ENCODE peak calls at places on chromosomes 6 and 20, in nine cellular contexts. Y is tibial nerve, A is adrenal gland, S is A549, L is breast epithelium, D is transverse colon, N is K562, H is stomach, M is HCT116. X is an unnamed sample.

GRCh38 chr6:44855562-44856494 is 468.3 kb downstream of the CDC5L start:
- DNase-seq in N (no peak), D (no peak), M (no peak), Y (no peak), S (no peak), A (no peak), L (no peak), H (no peak), X (no peak)

GRCh38 chr6:32393660-32394420 is 13.1 kb downstream of the BTNL2 start:
- DNase-seq in D (no peak), M (no peak), N (no peak), S (no peak), Y (no peak), A (no peak), H (no peak), L (no peak), X (no peak)

GRCh38 chr6:14113951-14114350 is 3.6 kb upstream of the CD83 start:
- DNase-seq in D (no peak), H (no peak), L (no peak), A (no peak), M (no peak), Y (no peak), S (no peak), N (no peak), X (no peak)

GRCh38 chr6:5004373-5005037 is 668 bp upstream of the RPP40 start:
- DNase-seq in D (no peak), S (no peak), A (no peak), H (no peak), L (no peak), Y (no peak), N (no peak), M (no peak), X (peak; percentile 64)

GRCh38 chr6:140175486-140175885 is 801.0 kb upstream of the CITED2 start:
- DNase-seq in S (no peak), M (no peak), A (no peak), L (no peak), D (no peak), N (no peak), Y (no peak), H (no peak), X (no peak)

GRCh38 chr6:39980839-39981580 is 46.7 kb upstream of the MOCS1 start:
- DNase-seq in H (no peak), A (peak; percentile 51), M (peak; percentile 37), D (peak; percentile 20), S (peak; percentile 36), L (peak; percentile 20), Y (peak; percentile 65), N (peak; percentile 65), X (peak; percentile 41)

GRCh38 chr6:109595998-109596397 is 95.0 kb downstream of the AK9 start:
- DNase-seq in S (peak; percentile 14), M (peak; percentile 18), L (no peak), D (no peak), N (no peak), A (peak; percentile 19), Y (no peak), H (no peak), X (peak; percentile 15)

GRCh38 chr20:63700199-63701050 is 4.0 kb downstream of the TNFRSF6B start:
- DNase-seq in M (no peak), H (no peak), A (peak; percentile 31), Y (no peak), L (no peak), S (no peak), N (peak; percentile 27), D (no peak), X (no peak)

GRCh38 chr6:168183613-168183970 is 104.6 kb upstream of the FRMD1 start:
- DNase-seq in M (no peak), N (no peak), D (no peak), S (no peak), L (no peak), A (no peak), H (no peak), Y (no peak), X (no peak)

GRCh38 chr6:61606500-61606899 is 679.5 kb downstream of the KHDRBS2 start:
- DNase-seq in M (no peak), A (no peak), L (no peak), D (no peak), S (no peak), H (no peak), Y (no peak), N (no peak), X (no peak)

DNA sequence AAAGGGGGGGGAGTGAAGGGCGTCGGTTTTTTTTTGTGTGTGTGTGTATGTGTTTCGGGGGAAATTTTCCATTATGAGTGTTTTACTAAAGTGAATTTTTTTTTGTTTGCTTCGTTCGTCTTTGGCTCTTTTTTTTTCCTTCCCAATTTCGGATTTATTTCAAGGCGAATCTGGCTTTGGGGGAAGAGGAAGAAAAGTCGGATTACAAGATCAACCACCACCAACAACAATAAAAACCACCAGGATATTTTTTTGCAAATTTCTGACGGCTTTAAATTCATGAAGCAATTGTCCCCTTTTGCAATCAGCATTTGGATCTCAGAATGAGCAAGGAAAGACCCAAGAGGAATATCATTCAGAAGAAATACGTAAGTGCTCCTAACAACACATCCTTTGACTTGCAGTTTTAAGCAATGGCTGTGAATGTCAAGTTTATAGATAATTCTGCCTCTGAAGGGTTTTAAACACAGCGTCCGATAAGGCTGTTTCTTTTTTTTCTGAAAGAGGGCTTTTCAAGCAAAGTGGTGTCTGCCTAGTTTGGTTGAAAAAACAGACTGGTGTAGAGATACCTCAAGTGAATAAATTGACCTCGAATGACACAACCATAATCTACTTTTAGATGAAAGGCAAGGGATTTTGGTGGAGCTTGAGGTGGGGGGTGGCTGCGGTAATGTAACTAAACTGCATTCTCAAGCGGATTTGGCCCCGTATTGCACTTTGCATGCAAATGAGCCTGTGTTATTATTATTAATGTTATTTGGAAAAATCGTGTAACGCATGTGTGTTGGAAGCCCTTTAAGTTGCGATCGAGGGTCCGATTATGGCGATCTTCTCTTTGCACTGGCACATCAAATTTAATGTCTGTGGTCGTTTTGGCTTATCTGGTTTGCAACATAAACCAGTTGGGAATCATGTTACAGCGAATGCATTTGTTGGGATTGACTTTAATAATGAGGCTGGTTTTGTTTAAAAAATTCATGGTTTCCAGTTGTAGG is 645 bp downstream of the JARID2 start:
- DNase-seq in M (no peak), N (no peak), S (no peak), L (no peak), A (no peak), D (no peak), H (no peak), Y (no peak), X (peak; percentile 76)
- TF ChIP-seq POLR2A in M (no peak), N (no peak), S (no peak), L (no peak), A (no peak), D (no peak), H (no peak), Y (no peak), X (peak; percentile 59)

GRCh38 chr20:6051505-6051904 is 2.4 kb downstream of the LRRN4 start:
- DNase-seq in H (no peak), D (no peak), M (no peak), A (no peak), Y (no peak), N (no peak), L (no peak), S (no peak), X (no peak)
- TF ChIP-seq POLR2A in H (no peak), D (no peak), M (no peak), A (no peak), Y (no peak), N (no peak), L (no peak), S (no peak), X (no peak)

DNA sequence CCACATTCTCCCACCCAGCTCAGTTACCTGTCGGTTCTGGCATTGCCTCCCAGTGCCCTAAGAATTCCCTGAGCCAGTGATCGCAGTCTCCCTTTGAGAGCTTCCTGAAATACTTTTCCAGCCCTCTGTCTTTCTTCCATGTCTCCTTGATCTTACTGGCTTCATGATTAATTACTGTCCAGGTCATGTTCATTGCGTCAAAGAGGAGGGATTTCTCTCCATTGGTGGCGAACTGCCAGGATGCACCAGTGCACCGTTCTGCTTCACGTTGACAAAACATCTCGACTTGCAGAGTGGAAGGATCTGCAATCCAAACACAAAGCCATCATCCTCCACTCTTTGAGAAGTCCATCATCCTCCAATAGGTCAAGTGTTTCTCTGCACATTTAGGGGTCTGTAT is 8.6 kb downstream of the RAET1E start:
- DNase-seq in N (no peak), H (no peak), D (no peak), S (peak; percentile 69), Y (no peak), A (no peak), M (no peak), L (no peak), X (no peak)
- TF ChIP-seq POLR2A in N (no peak), H (no peak), D (no peak), S (no peak), Y (no peak), A (no peak), M (no peak), L (no peak), X (no peak)

GRCh38 chr20:45833030-45833882 is at the start of gene SNX21:
- DNase-seq in H (peak; percentile 77), N (peak; percentile 57), Y (peak; percentile 90), S (peak; percentile 81), M (no peak), D (peak; percentile 83), A (peak; percentile 92), L (peak; percentile 68), X (peak; percentile 16)

GRCh38 chr20:45834797-45835161 is 1.2 kb downstream of the SNX21 start:
- DNase-seq in A (no peak), Y (no peak), M (no peak), D (no peak), L (no peak), H (no peak), N (no peak), S (no peak), X (no peak)

GRCh38 chr20:45835230-45836224 is 1.9 kb downstream of the SNX21 start:
- DNase-seq in N (peak; percentile 84), H (no peak), L (no peak), Y (peak; percentile 49), D (peak; percentile 20), S (no peak), M (no peak), A (peak; percentile 66), X (peak; percentile 72)

GRCh38 chr20:45832619-45833018 is 980 bp upstream of the SNX21 start:
- DNase-seq in L (no peak), N (no peak), S (no peak), D (no peak), A (no peak), M (no peak), Y (no peak), H (no peak), X (no peak)

DNA sequence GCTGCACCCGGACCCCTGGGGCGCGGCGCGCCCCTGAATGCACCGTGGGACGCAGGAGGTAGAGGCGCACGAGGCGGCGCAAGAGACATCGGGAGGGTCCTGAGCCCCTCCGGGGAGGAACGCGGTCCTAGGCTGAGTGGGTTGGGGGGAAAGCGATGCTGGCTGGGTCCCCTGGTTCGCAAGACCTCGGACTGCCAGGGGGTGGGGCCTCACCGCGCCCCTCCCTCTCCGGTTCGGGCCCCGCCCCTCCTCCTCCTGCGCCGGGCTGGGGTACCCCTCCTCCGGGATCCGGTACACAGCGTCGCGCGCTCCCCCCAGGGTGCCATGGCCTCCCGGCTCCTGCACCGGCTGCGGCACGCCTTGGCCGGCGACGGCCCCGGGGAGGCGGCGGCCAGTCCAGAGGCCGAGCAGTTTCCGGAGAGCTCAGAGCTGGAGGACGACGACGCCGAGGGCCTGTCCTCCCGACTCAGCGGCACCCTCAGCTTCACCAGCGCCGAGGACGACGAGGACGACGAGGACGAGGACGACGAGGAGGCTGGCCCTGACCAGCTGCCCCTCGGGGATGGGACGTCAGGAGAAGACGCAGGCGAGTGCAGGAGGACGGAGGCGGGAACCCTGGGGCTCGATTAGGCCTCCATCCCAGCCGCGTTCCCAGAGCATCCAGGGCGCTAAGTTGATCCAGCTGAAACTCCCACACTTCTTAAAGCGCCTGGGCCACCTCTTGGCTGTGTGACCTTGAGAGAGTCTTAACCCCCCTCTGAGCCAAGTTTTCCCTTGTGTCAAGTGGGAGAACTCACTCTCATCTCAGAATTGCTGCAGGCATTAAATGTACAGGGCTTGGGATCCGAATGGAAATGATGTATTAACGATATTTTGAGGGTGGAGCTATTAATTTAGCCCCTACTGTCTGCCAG is 541 bp downstream of the SNX21 start:
- DNase-seq in A (peak; percentile 78), Y (peak; percentile 61), L (peak; percentile 61), N (peak; percentile 84), M (no peak), S (peak; percentile 66), D (peak; percentile 75), H (peak; percentile 69), X (peak; percentile 13)
- TF ChIP-seq POLR2A in A (peak; percentile 39), Y (peak; percentile 70), L (peak; percentile 26), N (no peak), M (peak; percentile 53), S (peak; percentile 68), D (peak; percentile 42), H (no peak), X (no peak)